ENCODE peak calls at places on chromosomes 3 and 15, in five cellular contexts. R, O, B, D and U are unnamed samples.

GRCh38 chr3:192851821-192852352 is 65.8 kb downstream of the MB21D2 start:
- DNase-seq in R (peak), O (no peak), B (peak), D (peak), U (peak)

GRCh38 chr3:41120461-41120860 is 78.8 kb upstream of the CTNNB1 start:
- DNase-seq in R (no peak), O (no peak), B (no peak), D (no peak), U (no peak)

GRCh38 chr3:31434819-31435218 is 97.9 kb upstream of the STT3B start:
- DNase-seq in R (no peak), O (no peak), B (no peak), D (no peak), U (no peak)

GRCh38 chr15:79192462-79193036 is 90.0 kb upstream of the ANKRD34C start:
- DNase-seq in R (no peak), O (no peak), B (peak), D (no peak), U (no peak)

GRCh38 chr3:61631108-61631769 is 69.9 kb downstream of the PTPRG start:
- DNase-seq in R (no peak), O (no peak), B (no peak), D (no peak), U (no peak)

GRCh38 chr15:66066439-66066838 is 187.1 kb downstream of the MEGF11 start:
- DNase-seq in R (no peak), O (no peak), B (no peak), D (no peak), U (no peak)

GRCh38 chr3:126620743-126621142 is 34.2 kb downstream of the TXNRD3 start:
- DNase-seq in R (no peak), O (no peak), B (peak), D (no peak), U (no peak)

GRCh38 chr3:184358140-184358767 is 3.2 kb downstream of the CLCN2 start:
- DNase-seq in R (no peak), O (no peak), B (no peak), D (no peak), U (no peak)

GRCh38 chr3:159265705-159266104 is 463.9 kb downstream of the MFSD1 start:
- DNase-seq in R (no peak), O (no peak), B (peak), D (no peak), U (no peak)

GRCh38 chr15:45715528-45715927 is 80.7 kb downstream of the SQOR start:
- DNase-seq in R (no peak), O (no peak), B (no peak), D (no peak), U (no peak)

GRCh38 chr3:481680-482079 is 285.1 kb downstream of the CHL1 start:
- DNase-seq in R (no peak), O (no peak), B (no peak), D (no peak), U (no peak)

GRCh38 chr15:60223161-60223560 is 174.6 kb downstream of the ANXA2 start:
- DNase-seq in R (no peak), O (no peak), B (no peak), D (no peak), U (no peak)

GRCh38 chr3:168801792-168802191 is 706.1 kb upstream of the GOLIM4 start:
- DNase-seq in R (no peak), O (peak), B (peak), D (no peak), U (no peak)

GRCh38 chr3:175941352-175941751 is 1082.2 kb downstream of the NAALADL2 start:
- DNase-seq in R (no peak), O (no peak), B (no peak), D (no peak), U (no peak)

GRCh38 chr3:42662813-42663535 is 9.5 kb downstream of the ZBTB47 start:
- DNase-seq in R (no peak), O (no peak), B (no peak), D (no peak), U (no peak)

GRCh38 chr3:20066848-20067617 is 26.8 kb downstream of the KAT2B start:
- DNase-seq in R (no peak), O (no peak), B (no peak), D (no peak), U (no peak)

GRCh38 chr3:139251529-139251928 is 92.3 kb upstream of the MRPS22 start:
- DNase-seq in R (no peak), O (no peak), B (no peak), D (no peak), U (no peak)

GRCh38 chr3:155792532-155792931 is 13.5 kb downstream of the C3orf33 start:
- DNase-seq in R (no peak), O (no peak), B (no peak), D (no peak), U (no peak)

GRCh38 chr3:193590088-193590856 is 2.7 kb upstream of the OPA1 start:
- DNase-seq in R (no peak), O (no peak), B (peak), D (no peak), U (no peak)

GRCh38 chr3:196222876-196223595 is 6.7 kb downstream of the SLC51A start:
- DNase-seq in R (no peak), O (no peak), B (no peak), D (no peak), U (no peak)

GRCh38 chr15:66565731-66566130 is at the start of gene LCTL:
- DNase-seq in R (no peak), O (peak), B (peak), D (no peak), U (no peak)

GRCh38 chr3:14522129-14522691 is 17.9 kb downstream of the GRIP2 start:
- DNase-seq in R (peak), O (no peak), B (no peak), D (peak), U (no peak)
- H3K27ac ChIP-seq in R (peak), O (no peak), B (no peak), D (peak), U (no peak)

GRCh38 chr15:69556344-69556743 is 103.7 kb downstream of the RPLP1 start:
- DNase-seq in R (no peak), O (no peak), B (no peak), D (no peak), U (no peak)
- H3K27ac ChIP-seq in R (no peak), O (no peak), B (no peak), D (no peak), U (no peak)

GRCh38 chr3:71488391-71488809 is 95.1 kb downstream of the FOXP1 start:
- DNase-seq in R (no peak), O (no peak), B (no peak), D (no peak), U (no peak)
- H3K27ac ChIP-seq in R (no peak), O (no peak), B (no peak), D (no peak), U (no peak)

GRCh38 chr15:26048669-26049068 is 185.5 kb upstream of the ATP10A start:
- DNase-seq in R (no peak), O (no peak), B (no peak), D (no peak), U (no peak)
- H3K27ac ChIP-seq in R (no peak), O (no peak), B (no peak), D (no peak), U (no peak)

DNA sequence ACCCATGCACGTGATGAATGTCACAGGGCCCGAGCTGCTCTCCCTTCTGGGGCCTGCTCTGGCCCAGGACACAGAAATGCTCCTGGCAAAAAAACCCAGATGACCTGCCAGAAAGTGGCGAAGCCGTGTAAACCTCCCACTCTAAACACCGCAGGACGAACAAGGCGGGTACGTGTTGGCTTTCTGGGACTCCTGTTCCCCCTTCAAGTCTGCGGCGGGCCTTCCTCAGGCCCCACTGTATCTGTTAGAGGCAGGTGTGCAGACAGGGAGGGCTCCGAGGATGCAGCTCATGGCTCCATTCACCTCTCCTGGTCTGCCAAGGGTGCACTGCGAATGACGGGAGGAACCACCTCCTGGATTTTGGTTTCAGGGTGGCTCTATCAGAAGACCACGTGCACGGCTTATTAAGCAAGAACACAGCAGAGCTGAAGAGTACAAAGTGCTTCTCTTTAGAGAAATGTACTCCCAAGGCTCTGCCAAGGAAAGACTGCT is 173.8 kb downstream of the ADAMTS17 start:
- DNase-seq in R (no peak), O (no peak), B (no peak), D (no peak), U (no peak)
- H3K27ac ChIP-seq in R (no peak), O (no peak), B (no peak), D (peak), U (no peak)

GRCh38 chr3:123661973-123662372 is 77.1 kb upstream of the HACD2 start:
- DNase-seq in R (no peak), O (no peak), B (no peak), D (no peak), U (no peak)
- H3K27ac ChIP-seq in R (no peak), O (peak), B (no peak), D (peak), U (no peak)

GRCh38 chr3:185822221-185822956 is 2.5 kb downstream of the IGF2BP2 start:
- DNase-seq in R (no peak), O (no peak), B (peak), D (no peak), U (no peak)

GRCh38 chr3:185824051-185824466 is 783 bp downstream of the IGF2BP2 start:
- DNase-seq in R (peak), O (no peak), B (no peak), D (peak), U (no peak)

GRCh38 chr3:185823280-185824044 is 1.4 kb downstream of the IGF2BP2 start:
- DNase-seq in R (peak), O (no peak), B (no peak), D (peak), U (no peak)

GRCh38 chr3:185820973-185821758 is 3.7 kb downstream of the IGF2BP2 start:
- DNase-seq in R (no peak), O (peak), B (peak), D (no peak), U (peak)

DNA sequence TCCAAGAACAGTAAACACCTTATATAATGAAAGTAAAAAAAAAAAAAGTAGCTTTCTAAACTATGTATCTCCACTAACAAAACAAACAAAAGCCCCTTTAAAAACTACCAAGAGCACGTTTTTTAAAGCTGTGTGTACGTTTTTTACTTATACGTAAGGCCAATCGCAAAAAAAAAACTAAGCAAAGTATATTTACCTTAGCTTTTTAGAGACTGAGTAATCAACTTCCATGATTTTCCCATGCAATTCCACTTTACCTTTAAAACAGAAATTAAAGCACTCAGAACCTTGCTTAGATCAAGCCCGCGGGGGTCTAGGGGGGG is 1.9 kb downstream of the IGF2BP2 start:
- DNase-seq in R (no peak), O (no peak), B (no peak), D (no peak), U (no peak)
- H3K27ac ChIP-seq in R (no peak), O (peak), B (peak), D (peak), U (peak)

GRCh38 chr15:63274427-63274826 is 3.0 kb upstream of the APH1B start:
- DNase-seq in R (no peak), O (no peak), B (no peak), D (no peak), U (no peak)

GRCh38 chr15:63283126-63283525 is 5.7 kb downstream of the APH1B start:
- DNase-seq in R (peak), O (no peak), B (no peak), D (no peak), U (no peak)

GRCh38 chr15:63276342-63277043 is 912 bp upstream of the APH1B start:
- DNase-seq in R (no peak), O (no peak), B (no peak), D (no peak), U (no peak)

GRCh38 chr15:63277893-63278505 is 594 bp downstream of the APH1B start:
- DNase-seq in R (no peak), O (no peak), B (no peak), D (no peak), U (no peak)

DNA sequence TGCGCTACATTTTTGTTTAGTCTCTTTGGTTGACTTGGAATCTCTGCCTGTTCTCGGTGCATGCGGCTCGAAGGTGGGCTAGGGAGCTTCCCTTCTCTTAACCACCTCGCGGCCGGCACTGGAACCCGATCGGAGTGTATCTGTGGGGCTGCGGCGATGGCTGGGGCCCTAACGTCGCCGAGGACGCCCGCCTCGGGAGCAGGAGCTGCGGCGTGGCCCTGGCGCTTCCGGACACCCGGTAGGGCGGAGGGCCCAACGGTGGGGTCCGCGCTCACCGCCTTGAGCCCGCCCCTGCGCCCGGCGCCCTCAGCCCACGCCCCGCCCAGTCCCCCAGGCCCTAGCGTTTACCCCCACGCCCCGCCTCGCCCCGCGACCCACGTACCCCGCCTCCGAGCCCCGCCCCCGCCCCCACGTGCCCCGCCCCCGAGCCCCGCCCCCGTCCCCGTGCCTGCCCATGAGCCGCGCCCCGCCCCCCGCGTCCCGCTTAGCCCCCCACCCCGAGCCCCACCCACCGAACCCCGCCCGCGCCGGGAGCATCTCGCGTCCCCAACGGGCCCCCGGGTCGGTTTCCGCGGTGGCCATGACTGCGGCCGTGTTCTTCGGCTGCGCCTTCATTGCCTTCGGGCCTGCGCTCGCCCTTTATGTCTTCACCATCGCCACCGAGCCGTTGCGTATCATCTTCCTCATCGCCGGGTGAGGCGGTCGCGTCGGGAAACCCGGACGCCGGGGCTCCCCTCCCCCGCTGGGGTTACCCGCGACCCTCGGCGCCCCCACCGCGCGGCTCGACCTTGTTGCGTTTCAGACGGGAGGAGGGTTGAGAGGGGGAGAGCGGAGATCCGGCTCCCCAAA is at the start of gene APH1B:
- DNase-seq in R (peak), O (no peak), B (peak), D (peak), U (no peak)
- H3K27ac ChIP-seq in R (peak), O (peak), B (peak), D (peak), U (peak)

GRCh38 chr15:90213818-90214204 is 12.7 kb downstream of the SEMA4B start:
- DNase-seq in R (peak), O (no peak), B (no peak), D (no peak), U (no peak)

GRCh38 chr15:90212221-90213079 is 11.3 kb downstream of the SEMA4B start:
- DNase-seq in R (peak), O (no peak), B (no peak), D (no peak), U (no peak)

GRCh38 chr15:90214553-90215205 is 13.5 kb downstream of the SEMA4B start:
- DNase-seq in R (no peak), O (no peak), B (no peak), D (no peak), U (no peak)

GRCh38 chr15:90211440-90212168 is 10.5 kb downstream of the SEMA4B start:
- DNase-seq in R (peak), O (no peak), B (peak), D (no peak), U (no peak)

GRCh38 chr15:90213123-90213817 is 12.1 kb downstream of the SEMA4B start:
- DNase-seq in R (peak), O (no peak), B (no peak), D (no peak), U (no peak)
- H3K27ac ChIP-seq in R (no peak), O (no peak), B (no peak), D (no peak), U (peak)

DNA sequence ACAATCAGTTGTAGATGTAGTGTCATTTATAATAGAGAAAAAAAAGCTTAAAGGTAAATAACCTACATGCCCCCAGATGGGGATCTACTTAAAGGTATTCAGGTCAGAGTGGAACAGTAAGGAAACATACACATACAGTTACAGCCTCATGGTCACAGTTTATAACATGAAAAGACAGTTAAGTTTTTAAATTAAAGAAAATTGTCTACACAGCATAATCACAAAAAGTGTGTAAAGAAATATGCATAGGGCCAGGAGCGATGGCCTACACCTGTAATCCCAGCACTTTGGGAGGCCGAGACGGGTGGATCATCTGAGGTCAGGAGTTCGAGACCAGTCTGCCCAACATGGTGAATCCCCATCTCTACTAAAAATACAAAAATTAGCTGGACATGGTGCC is 6.8 kb downstream of the RHOV start:
- DNase-seq in R (no peak), O (no peak), B (no peak), D (no peak), U (no peak)
- H3K27ac ChIP-seq in R (no peak), O (no peak), B (no peak), D (no peak), U (no peak)